ENCODE peak calls at places on chromosomes 11 and 22, in five cellular contexts. One of them, this sample, is unnamed.

GRCh38 chr11:134119094-134119493 is 50.2 kb downstream of the JAM3 start:
- DNase-seq in adrenal gland: no peak
- DNase-seq in spleen: no peak
- DNase-seq in H54: no peak
- DNase-seq in HepG2: no peak
- DNase-seq in this sample: no peak

GRCh38 chr11:27466363-27466762 is 6.2 kb downstream of the LGR4 start:
- DNase-seq in spleen: no peak
- DNase-seq in adrenal gland: no peak
- DNase-seq in H54: no peak
- DNase-seq in HepG2: no peak
- DNase-seq in this sample: no peak

GRCh38 chr22:27975381-27976013 is 56.4 kb upstream of the PITPNB start:
- DNase-seq in H54: no peak
- DNase-seq in spleen: no peak
- DNase-seq in HepG2: no peak
- DNase-seq in adrenal gland: no peak
- DNase-seq in this sample: no peak

GRCh38 chr11:91272089-91272488 is 952.5 kb upstream of the FAT3 start:
- DNase-seq in spleen: no peak
- DNase-seq in H54: no peak
- DNase-seq in HepG2: no peak
- DNase-seq in adrenal gland: no peak
- DNase-seq in this sample: no peak

GRCh38 chr22:26592368-26593015 is 2.6 kb upstream of the TPST2 start:
- DNase-seq in adrenal gland: no peak
- DNase-seq in HepG2: no peak
- DNase-seq in H54: no peak
- DNase-seq in spleen: peak
- DNase-seq in this sample: peak

GRCh38 chr11:107705027-107705426 is 6.8 kb downstream of the SLN start:
- DNase-seq in spleen: no peak
- DNase-seq in HepG2: no peak
- DNase-seq in H54: peak
- DNase-seq in adrenal gland: no peak
- DNase-seq in this sample: no peak

GRCh38 chr11:45933846-45934579 is 11.6 kb downstream of the LARGE2 start:
- DNase-seq in HepG2: no peak
- DNase-seq in adrenal gland: no peak
- DNase-seq in spleen: peak
- DNase-seq in H54: no peak
- DNase-seq in this sample: no peak

GRCh38 chr11:110490886-110491285 is 61.1 kb downstream of the FDX1 start:
- DNase-seq in H54: peak
- DNase-seq in HepG2: no peak
- DNase-seq in spleen: no peak
- DNase-seq in adrenal gland: peak
- DNase-seq in this sample: no peak

GRCh38 chr11:43765194-43765593 is 84.7 kb downstream of the HSD17B12 start:
- DNase-seq in adrenal gland: no peak
- DNase-seq in H54: no peak
- DNase-seq in HepG2: no peak
- DNase-seq in spleen: no peak
- DNase-seq in this sample: no peak

GRCh38 chr11:65792456-65792855 is 5.6 kb downstream of the OVOL1 start:
- DNase-seq in HepG2: no peak
- DNase-seq in H54: no peak
- DNase-seq in adrenal gland: no peak
- DNase-seq in spleen: no peak
- DNase-seq in this sample: no peak

GRCh38 chr11:65793625-65794400 is 7.0 kb downstream of the OVOL1 start:
- DNase-seq in adrenal gland: no peak
- DNase-seq in spleen: no peak
- DNase-seq in H54: no peak
- DNase-seq in HepG2: no peak
- DNase-seq in this sample: no peak

GRCh38 chr11:65796726-65797601 is 10.1 kb downstream of the OVOL1 start:
- DNase-seq in HepG2: no peak
- DNase-seq in H54: no peak
- DNase-seq in spleen: no peak
- DNase-seq in adrenal gland: no peak
- DNase-seq in this sample: no peak

GRCh38 chr11:65793144-65793581 is 6.3 kb downstream of the OVOL1 start:
- DNase-seq in H54: no peak
- DNase-seq in spleen: no peak
- DNase-seq in adrenal gland: no peak
- DNase-seq in HepG2: no peak
- DNase-seq in this sample: no peak

DNA sequence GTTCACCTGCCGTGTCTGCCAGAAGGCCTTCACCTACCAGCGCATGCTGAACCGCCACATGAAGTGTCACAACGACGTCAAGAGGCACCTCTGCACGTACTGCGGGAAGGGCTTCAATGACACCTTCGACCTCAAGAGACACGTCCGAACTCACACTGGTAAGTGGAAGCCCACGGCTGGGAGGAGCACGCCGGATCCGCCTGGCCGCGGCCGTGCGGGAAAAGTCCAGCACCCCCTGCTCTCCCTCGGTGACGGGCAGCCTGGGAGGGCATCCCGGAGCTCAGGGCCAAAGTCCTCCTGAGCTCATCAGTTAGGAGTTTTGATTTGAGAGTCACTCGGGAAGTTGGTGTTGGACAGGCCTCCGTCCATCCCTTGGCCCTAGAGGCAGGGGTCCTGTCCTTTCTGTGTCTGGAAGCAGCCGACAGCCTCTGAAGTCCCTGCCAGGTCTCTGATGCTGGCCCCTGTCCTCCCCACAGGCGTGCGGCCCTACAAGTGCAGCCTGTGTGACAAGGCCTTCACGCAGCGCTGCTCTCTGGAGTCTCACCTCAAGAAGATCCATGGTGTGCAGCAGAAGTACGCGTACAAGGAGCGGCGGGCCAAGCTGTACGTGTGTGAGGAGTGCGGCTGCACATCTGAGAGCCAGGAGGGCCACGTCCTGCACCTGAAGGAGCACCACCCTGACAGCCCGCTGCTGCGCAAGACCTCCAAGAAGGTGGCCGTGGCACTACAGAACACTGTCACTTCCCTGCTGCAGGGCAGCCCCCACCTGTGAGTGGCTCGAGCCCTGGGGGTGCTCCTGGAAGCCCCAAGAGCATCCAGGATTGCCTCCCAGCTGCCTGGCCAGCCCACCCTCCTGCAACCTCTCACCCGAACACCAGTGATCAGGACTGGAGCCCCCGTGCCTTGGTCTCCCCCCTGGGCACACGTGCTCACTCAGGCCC is 8.0 kb downstream of the OVOL1 start:
- DNase-seq in spleen: no peak
- DNase-seq in adrenal gland: no peak
- DNase-seq in HepG2: peak
- DNase-seq in H54: no peak
- DNase-seq in this sample: no peak
- TF ChIP-seq POLR2A in spleen: no peak
- TF ChIP-seq POLR2A in adrenal gland: no peak
- TF ChIP-seq POLR2A in HepG2: no peak
- TF ChIP-seq POLR2A in H54: no peak
- TF ChIP-seq POLR2A in this sample: no peak

DNA sequence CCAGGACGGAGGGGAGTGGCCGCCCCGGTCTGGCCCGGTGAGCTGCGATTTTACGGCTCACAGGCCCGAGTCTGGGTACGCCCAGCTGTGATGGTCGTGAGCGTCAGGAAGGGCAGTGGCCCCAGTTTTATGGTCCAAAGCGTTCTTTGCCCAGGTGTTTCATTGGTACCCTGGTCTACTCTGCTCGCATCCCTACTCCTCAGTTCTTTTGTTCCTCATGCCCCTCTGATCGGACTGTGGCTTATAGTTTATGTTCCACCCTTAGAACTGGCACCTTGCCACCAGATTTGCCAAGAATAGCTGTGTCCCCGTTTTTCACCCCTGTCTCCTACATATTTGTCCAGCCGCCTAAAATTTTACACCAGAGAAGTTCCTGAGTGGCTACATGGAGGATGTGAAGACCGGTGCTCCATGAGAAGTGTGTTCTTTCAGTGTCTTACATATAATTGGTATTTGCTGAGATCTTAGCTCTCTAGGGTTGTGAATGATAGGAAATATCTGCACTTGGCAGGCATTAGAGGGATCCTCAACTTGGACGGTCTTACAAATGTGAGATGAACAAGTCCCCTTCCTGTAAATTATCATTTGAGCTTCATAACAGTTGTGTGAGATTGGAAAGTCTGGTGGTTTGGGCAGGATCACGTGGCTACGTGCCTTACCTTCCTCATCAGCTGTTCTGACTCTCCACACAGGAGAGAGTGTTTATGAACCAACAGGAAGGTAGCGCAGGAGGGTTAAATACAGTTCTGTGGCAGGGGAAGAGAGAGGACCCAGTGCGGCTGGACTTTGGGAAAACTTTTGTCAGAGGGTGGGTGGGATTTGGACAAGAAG is 1.1 kb downstream of the PANX1 start:
- DNase-seq in adrenal gland: no peak
- DNase-seq in spleen: no peak
- DNase-seq in HepG2: no peak
- DNase-seq in H54: no peak
- DNase-seq in this sample: no peak
- TF ChIP-seq POLR2A in adrenal gland: no peak
- TF ChIP-seq POLR2A in spleen: no peak
- TF ChIP-seq POLR2A in HepG2: no peak
- TF ChIP-seq POLR2A in H54: no peak
- TF ChIP-seq POLR2A in this sample: no peak

GRCh38 chr22:30239421-30240405 is 6.8 kb downstream of the LIF start:
- DNase-seq in HepG2: no peak
- DNase-seq in spleen: no peak
- DNase-seq in H54: no peak
- DNase-seq in adrenal gland: no peak
- DNase-seq in this sample: no peak
- TF ChIP-seq POLR2A in HepG2: no peak
- TF ChIP-seq POLR2A in spleen: no peak
- TF ChIP-seq POLR2A in H54: no peak
- TF ChIP-seq POLR2A in adrenal gland: no peak
- TF ChIP-seq POLR2A in this sample: no peak

DNA sequence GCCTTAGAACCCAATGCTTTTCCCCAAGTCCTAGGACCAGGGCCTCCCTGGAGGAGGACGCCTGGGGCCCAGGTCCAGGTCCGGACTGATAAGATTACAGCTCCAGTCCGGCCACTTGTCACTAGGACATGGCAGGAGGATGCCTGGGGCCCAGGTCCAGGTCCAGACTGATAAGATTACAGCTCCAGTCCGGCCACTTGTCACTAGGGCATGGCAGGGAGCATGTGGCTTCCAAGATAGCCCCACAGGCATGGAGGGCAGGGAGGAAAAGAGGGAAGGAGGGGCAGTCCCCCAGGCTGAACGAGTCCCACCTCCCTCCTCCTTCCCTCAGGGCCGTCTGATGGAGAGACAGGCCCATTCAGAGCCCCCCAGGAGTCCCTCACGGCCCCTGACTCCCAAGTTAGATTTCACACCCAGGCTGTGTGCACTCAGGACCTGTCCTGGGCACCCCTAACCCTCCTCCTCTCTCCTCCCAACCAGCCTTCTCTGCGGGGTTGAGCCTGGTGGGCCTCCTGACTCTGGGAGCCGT is 1.9 kb downstream of the TSPAN32 start:
- DNase-seq in H54: no peak
- DNase-seq in spleen: peak
- DNase-seq in adrenal gland: peak
- DNase-seq in HepG2: no peak
- DNase-seq in this sample: no peak
- TF ChIP-seq POLR2A in H54: no peak
- TF ChIP-seq POLR2A in spleen: no peak
- TF ChIP-seq POLR2A in adrenal gland: no peak
- TF ChIP-seq POLR2A in HepG2: no peak
- TF ChIP-seq POLR2A in this sample: no peak

GRCh38 chr22:41206719-41207118 is 1.6 kb downstream of the L3MBTL2 start:
- DNase-seq in HepG2: no peak
- DNase-seq in H54: no peak
- DNase-seq in adrenal gland: no peak
- DNase-seq in spleen: no peak
- DNase-seq in this sample: no peak

GRCh38 chr22:41201146-41201545 is 4.0 kb upstream of the L3MBTL2 start:
- DNase-seq in adrenal gland: no peak
- DNase-seq in spleen: no peak
- DNase-seq in H54: no peak
- DNase-seq in HepG2: no peak
- DNase-seq in this sample: no peak

GRCh38 chr22:41204066-41204465 is 1.0 kb upstream of the L3MBTL2 start:
- DNase-seq in adrenal gland: no peak
- DNase-seq in HepG2: no peak
- DNase-seq in H54: no peak
- DNase-seq in spleen: no peak
- DNase-seq in this sample: no peak

GRCh38 chr22:41203118-41203517 is 2.0 kb upstream of the L3MBTL2 start:
- DNase-seq in H54: no peak
- DNase-seq in adrenal gland: no peak
- DNase-seq in HepG2: no peak
- DNase-seq in spleen: no peak
- DNase-seq in this sample: no peak

DNA sequence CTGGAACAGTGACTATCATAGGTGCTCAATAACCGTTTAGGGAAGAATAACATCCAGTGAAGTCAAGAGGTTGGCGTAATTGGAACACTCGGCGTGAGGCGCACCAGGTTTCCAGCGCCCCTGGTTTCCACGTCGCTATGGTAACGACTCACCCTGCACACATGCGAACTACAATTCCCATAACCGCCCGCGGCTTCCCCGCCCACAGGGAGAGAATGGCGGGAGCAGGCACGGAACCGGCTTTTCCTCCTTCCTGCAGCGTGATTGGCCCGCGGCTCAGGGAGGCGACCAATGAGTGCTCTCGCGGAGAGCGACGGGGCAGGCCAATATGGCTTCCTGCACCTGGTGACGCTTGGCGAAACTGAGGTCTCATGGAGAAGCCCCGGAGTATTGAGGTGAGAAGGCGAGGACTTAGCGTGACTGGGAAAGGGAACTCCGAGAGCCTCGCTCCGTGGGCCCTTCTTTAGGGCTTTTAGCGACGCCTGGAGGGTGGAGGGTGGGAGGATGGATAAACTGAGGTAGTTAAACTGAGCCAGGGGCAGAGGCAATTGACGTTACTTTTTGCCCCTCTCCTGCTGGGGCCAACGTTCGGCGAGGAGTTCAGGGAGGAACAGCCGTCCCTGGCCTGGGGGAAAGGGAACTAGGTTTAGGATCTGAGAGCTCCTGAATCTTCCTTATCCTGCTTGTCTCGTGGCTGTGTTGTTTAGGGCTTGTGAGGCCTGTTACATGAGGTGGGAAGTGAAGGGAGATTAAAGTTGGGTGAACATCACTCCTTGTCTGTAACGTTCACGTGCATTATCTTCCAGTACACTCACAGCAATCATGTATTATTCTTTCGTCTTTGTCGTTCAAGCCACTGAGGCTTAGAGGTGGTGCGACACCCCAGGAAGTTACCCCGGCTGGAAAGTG is at the start of gene L3MBTL2:
- DNase-seq in spleen: peak
- DNase-seq in HepG2: peak
- DNase-seq in H54: peak
- DNase-seq in adrenal gland: peak
- DNase-seq in this sample: peak
- TF ChIP-seq POLR2A in spleen: no peak
- TF ChIP-seq POLR2A in HepG2: peak
- TF ChIP-seq POLR2A in H54: peak
- TF ChIP-seq POLR2A in adrenal gland: no peak
- TF ChIP-seq POLR2A in this sample: peak